ENCODE peak calls at places on chromosome X, in nine cellular contexts. L is heart left ventricle, G is esophagus squamous epithelium, Q is lower lobe of right lung, O is HCT116, Z is pancreas, I is SK-N-SH, X is suprapubic skin, C is left ventricle myocardium inferior. M is an unnamed sample.

GRCh38 chrX:123138473-123138872 is 45.6 kb upstream of the GRIA3 start:
- DNase-seq in L (no peak), G (no peak), Q (no peak), O (no peak), Z (no peak), I (no peak), X (no peak), C (no peak), M (no peak)

GRCh38 chrX:72208126-72208525 is 26.6 kb downstream of the PIN4 start:
- DNase-seq in L (no peak), G (no peak), Q (no peak), O (no peak), Z (no peak), I (no peak), X (no peak), C (no peak), M (no peak)

GRCh38 chrX:107596651-107597050 is 31.7 kb upstream of the PRPS1 start:
- DNase-seq in L (no peak), G (no peak), Q (no peak), O (no peak), Z (no peak), I (no peak), X (no peak), C (no peak), M (no peak)

GRCh38 chrX:123086768-123087167 is 97.3 kb upstream of the GRIA3 start:
- DNase-seq in L (no peak), G (no peak), Q (no peak), O (no peak), Z (no peak), I (no peak), X (no peak), C (no peak), M (no peak)

GRCh38 chrX:24190500-24191156 is 41.1 kb downstream of the ZFX start:
- DNase-seq in L (no peak), G (no peak), Q (no peak), O (no peak), Z (peak; percentile 10), I (no peak), X (no peak), C (no peak), M (no peak)

GRCh38 chrX:37746268-37746931 is 33.5 kb upstream of the CYBB start:
- DNase-seq in L (no peak), G (no peak), Q (no peak), O (no peak), Z (no peak), I (no peak), X (no peak), C (no peak), M (no peak)

GRCh38 chrX:826026-826425 is 195.4 kb downstream of the SHOX start:
- DNase-seq in L (no peak), G (no peak), Q (no peak), O (no peak), Z (no peak), I (no peak), X (no peak), C (no peak), M (no peak)

GRCh38 chrX:131306602-131307001 is 17.5 kb upstream of the IGSF1 start:
- DNase-seq in L (no peak), G (no peak), Q (no peak), O (no peak), Z (no peak), I (no peak), X (no peak), C (no peak), M (no peak)

GRCh38 chrX:104392350-104392749 is 137.6 kb upstream of the ESX1 start:
- DNase-seq in L (no peak), G (no peak), Q (no peak), O (no peak), Z (no peak), I (no peak), X (no peak), C (no peak), M (no peak)

GRCh38 chrX:110281377-110281776 is 36.5 kb downstream of the AMMECR1 start:
- DNase-seq in L (no peak), G (no peak), Q (no peak), O (no peak), Z (no peak), I (no peak), X (no peak), C (no peak), M (no peak)

GRCh38 chrX:55919367-55920221 is 202.0 kb downstream of the RRAGB start:
- DNase-seq in L (no peak), G (no peak), Q (no peak), O (no peak), Z (no peak), I (no peak), X (no peak), C (no peak), M (no peak)

GRCh38 chrX:119942831-119943184 is 743 bp downstream of the NKAP start:
- DNase-seq in L (no peak), G (no peak), Q (no peak), O (no peak), Z (no peak), I (no peak), X (no peak), C (no peak), M (no peak)

GRCh38 chrX:11791537-11791936 is 33.5 kb downstream of the MSL3 start:
- DNase-seq in L (no peak), G (no peak), Q (no peak), O (no peak), Z (no peak), I (no peak), X (no peak), C (no peak), M (no peak)

GRCh38 chrX:11789809-11790208 is 31.8 kb downstream of the MSL3 start:
- DNase-seq in L (no peak), G (no peak), Q (no peak), O (no peak), Z (no peak), I (no peak), X (no peak), C (no peak), M (no peak)

GRCh38 chrX:11792461-11793421 is 34.7 kb downstream of the MSL3 start:
- DNase-seq in L (no peak), G (no peak), Q (peak; percentile 43), O (no peak), Z (no peak), I (no peak), X (no peak), C (no peak), M (peak; percentile 3)

GRCh38 chrX:11793734-11794133 is 35.7 kb downstream of the MSL3 start:
- DNase-seq in L (no peak), G (no peak), Q (no peak), O (no peak), Z (no peak), I (no peak), X (no peak), C (no peak), M (no peak)

GRCh38 chrX:11791090-11791489 is 33.1 kb downstream of the MSL3 start:
- DNase-seq in L (no peak), G (no peak), Q (no peak), O (no peak), Z (no peak), I (no peak), X (no peak), C (no peak), M (no peak)
- TF ChIP-seq CTCF in L (no peak), G (no peak), Q (no peak), O (no peak), Z (no peak), I (no peak), X (no peak), C (no peak), M (no peak)

GRCh38 chrX:68901512-68901911 is 72.7 kb downstream of the EFNB1 start:
- DNase-seq in L (no peak), G (no peak), Q (no peak), O (no peak), Z (no peak), I (no peak), X (no peak), C (no peak), M (no peak)

GRCh38 chrX:68896581-68896980 is 67.8 kb downstream of the EFNB1 start:
- DNase-seq in L (no peak), G (no peak), Q (no peak), O (no peak), Z (no peak), I (no peak), X (no peak), C (no peak), M (no peak)

GRCh38 chrX:68897546-68897945 is 68.7 kb downstream of the EFNB1 start:
- DNase-seq in L (no peak), G (no peak), Q (no peak), O (no peak), Z (no peak), I (no peak), X (no peak), C (no peak), M (no peak)

GRCh38 chrX:68897118-68897517 is 68.3 kb downstream of the EFNB1 start:
- DNase-seq in L (no peak), G (no peak), Q (no peak), O (no peak), Z (no peak), I (no peak), X (no peak), C (no peak), M (no peak)

GRCh38 chrX:68898661-68899060 is 69.8 kb downstream of the EFNB1 start:
- DNase-seq in L (no peak), G (no peak), Q (no peak), O (no peak), Z (no peak), I (no peak), X (no peak), C (no peak), M (no peak)
- H3K27me3 ChIP-seq in L (no peaks in the 10 kb centered on the region), G (no peaks in the 10 kb centered on the region), Q (no peaks in the 10 kb centered on the region), O (no peaks in the 10 kb centered on the region), Z (no peaks in the 10 kb centered on the region), I (peaks cover 13% of the 10 kb centered on the region), X (no peaks in the 10 kb centered on the region), C (no peaks in the 10 kb centered on the region), M (no peaks in the 10 kb centered on the region)

DNA sequence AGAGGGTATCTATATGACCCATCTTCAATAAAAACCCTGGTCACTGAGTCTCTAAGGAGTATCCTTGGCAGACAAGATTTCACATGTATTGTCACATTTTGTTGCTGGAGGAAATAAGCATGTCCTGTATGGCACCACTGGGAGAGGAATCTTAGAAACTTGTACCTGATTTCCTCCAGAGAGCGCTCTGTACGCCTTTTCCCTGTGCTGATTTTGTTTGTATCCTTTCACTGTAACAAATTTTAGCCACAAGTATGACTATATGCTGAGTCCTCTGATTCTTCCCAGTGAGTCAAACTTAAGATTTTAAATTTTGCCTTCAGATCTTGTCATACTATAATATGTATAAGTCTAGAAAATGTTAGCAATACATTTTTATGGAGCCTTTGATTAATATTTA is 102.8 kb downstream of the ITIH6 start:
- DNase-seq in L (no peak), G (no peak), Q (no peak), O (no peak), Z (no peak), I (no peak), X (no peak), C (no peak), M (no peak)
- TF ChIP-seq CTCF in L (no peak), G (no peak), Q (no peak), O (no peak), Z (no peak), I (no peak), X (no peak), C (no peak), M (no peak)

DNA sequence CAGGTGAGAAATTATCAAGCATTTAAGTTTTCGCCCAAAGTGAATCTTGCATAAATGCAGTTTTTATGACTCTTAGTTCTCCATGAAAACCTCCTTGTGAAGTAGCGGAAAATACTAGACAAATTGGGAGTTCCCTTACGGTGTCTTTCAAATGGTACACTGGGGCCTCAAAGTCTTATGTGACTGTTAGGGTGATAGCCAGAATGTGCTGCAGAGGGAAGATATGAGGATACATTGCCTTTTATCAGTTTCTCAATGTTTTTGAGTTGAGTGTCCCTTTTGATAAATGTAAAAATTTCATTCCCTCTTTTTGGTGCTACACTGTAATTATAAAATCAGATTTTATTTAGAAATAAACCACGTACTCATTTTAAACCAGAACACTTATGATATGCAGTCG is 2.7 kb downstream of the SH2D1A start:
- DNase-seq in L (no peak), G (no peak), Q (no peak), O (no peak), Z (no peak), I (no peak), X (no peak), C (no peak), M (no peak)
- H3K27me3 ChIP-seq in L (no peaks in the 10 kb centered on the region), G (no peaks in the 10 kb centered on the region), Q (no peaks in the 10 kb centered on the region), O (no peaks in the 10 kb centered on the region), Z (no peaks in the 10 kb centered on the region), I (no peaks in the 10 kb centered on the region), X (no peaks in the 10 kb centered on the region), C (no peaks in the 10 kb centered on the region), M (no peaks in the 10 kb centered on the region)

M was measured in heart right ventricle.